ENCODE peak calls at places on chromosome 17, in seven cellular contexts. M, W, P, H, O, S and T are unnamed samples.

GRCh38 chr17:57989011-57989345 is 924 bp upstream of the VEZF1 start:
- DNase-seq in M (peak), W (no peak), P (peak), H (no peak), O (peak), S (peak), T (peak)

GRCh38 chr17:17140590-17140980 is 65.5 kb downstream of the PLD6 start:
- DNase-seq in M (no peak), W (no peak), P (no peak), H (no peak), O (no peak), S (no peak), T (no peak)

GRCh38 chr17:10316986-10317834 is 55.6 kb downstream of the MYH13 start:
- DNase-seq in M (peak), W (peak), P (peak), H (no peak), O (peak), S (peak), T (no peak)

GRCh38 chr17:72471296-72471695 is 350.5 kb downstream of the SOX9 start:
- DNase-seq in M (no peak), W (no peak), P (no peak), H (no peak), O (no peak), S (no peak), T (no peak)

GRCh38 chr17:73613271-73613941 is 30.8 kb downstream of the SDK2 start:
- DNase-seq in M (no peak), W (peak), P (no peak), H (no peak), O (no peak), S (peak), T (no peak)

GRCh38 chr17:9979463-9979995 is 74.5 kb upstream of the RCVRN start:
- DNase-seq in M (no peak), W (no peak), P (no peak), H (no peak), O (no peak), S (no peak), T (no peak)

GRCh38 chr17:8846768-8847211 is 20.7 kb downstream of the PIK3R6 start:
- DNase-seq in M (peak), W (no peak), P (peak), H (no peak), O (peak), S (peak), T (peak)

GRCh38 chr17:38608648-38609047 is 2.9 kb upstream of the SRCIN1 start:
- DNase-seq in M (no peak), W (peak), P (no peak), H (no peak), O (no peak), S (no peak), T (peak)

GRCh38 chr17:46832945-46833839 is 14.7 kb upstream of the WNT3 start:
- DNase-seq in M (no peak), W (no peak), P (peak), H (no peak), O (no peak), S (no peak), T (peak)

DNA sequence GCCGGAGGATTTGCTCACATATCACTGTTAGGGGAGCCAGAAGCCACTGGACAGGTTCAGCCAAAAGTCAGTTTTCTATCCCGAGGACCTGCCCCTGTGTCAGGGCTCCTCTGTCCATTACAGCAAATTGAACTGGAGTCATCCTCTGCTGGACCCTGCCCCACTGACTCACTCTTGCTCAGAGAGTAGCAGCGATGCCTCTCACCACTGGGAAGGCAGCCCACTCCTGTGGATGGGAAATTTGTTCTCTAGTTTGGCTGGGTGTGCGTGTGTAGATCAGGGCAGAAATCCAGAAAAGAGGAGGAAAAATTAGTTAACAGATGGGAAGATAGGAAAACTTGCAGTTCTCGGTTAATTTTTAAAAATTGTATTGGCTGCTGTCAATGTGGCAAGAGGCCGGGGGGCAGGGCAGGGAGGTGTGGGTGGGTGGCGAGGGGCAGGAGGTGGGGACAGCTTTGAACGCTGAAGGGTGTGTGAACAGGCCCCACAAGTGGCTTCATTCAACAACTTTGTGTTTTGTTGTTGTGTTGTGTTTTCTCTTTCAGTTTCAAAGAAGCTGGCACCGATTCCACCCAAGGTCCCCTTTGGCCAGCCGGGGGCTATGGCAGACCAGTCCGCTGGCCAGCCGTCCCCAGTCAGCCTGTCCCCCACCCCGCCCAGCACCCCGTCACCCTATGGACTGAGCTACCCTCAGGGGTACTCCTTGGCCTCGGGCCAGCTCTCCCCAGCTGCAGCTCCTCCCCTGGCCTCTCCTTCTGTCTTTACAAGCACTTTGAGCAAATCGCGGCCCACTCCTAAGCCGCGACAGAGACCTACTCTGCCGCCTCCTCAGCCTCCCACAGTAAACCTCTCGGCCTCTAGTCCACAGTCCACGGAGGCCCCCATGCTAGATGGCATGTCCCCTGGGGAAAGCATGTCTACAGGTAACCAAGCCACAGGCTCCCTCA is 33.6 kb downstream of the ELAC2 start:
- DNase-seq in M (no peak), W (no peak), P (no peak), H (no peak), O (no peak), S (no peak), T (no peak)
- TF ChIP-seq JUND in M (no peak), W (no peak), P (no peak), H (no peak), O (no peak), S (no peak), T (no peak)

GRCh38 chr17:67571478-67571877 is 146.3 kb upstream of the NOL11 start:
- DNase-seq in M (no peak), W (no peak), P (no peak), H (no peak), O (no peak), S (no peak), T (no peak)

GRCh38 chr17:67573987-67574657 is 143.6 kb upstream of the NOL11 start:
- DNase-seq in M (no peak), W (no peak), P (no peak), H (no peak), O (no peak), S (no peak), T (no peak)

GRCh38 chr17:67569873-67570272 is 147.9 kb upstream of the NOL11 start:
- DNase-seq in M (no peak), W (no peak), P (no peak), H (peak), O (no peak), S (no peak), T (no peak)

GRCh38 chr17:67568961-67569360 is 148.8 kb upstream of the NOL11 start:
- DNase-seq in M (no peak), W (no peak), P (no peak), H (no peak), O (no peak), S (no peak), T (no peak)

DNA sequence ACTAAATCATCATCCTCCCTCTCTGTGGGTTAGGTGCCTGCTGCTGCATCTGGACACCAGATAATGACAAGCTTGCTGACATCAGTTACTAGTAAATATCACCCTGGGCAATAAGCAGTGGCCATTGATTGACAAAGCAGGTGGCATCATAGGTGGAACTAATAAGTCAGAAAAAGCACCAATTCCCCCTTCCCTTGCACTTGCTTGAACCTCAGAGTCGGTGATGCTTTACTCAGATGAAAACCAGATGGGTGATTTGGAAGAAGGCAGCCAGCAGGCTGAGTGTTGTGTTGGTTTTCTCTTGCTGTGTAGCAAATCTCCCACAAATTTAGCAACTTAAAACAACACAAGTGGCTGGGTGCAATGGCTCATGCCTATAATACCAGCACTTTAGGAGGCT is 146.9 kb upstream of the NOL11 start:
- DNase-seq in M (no peak), W (no peak), P (no peak), H (no peak), O (no peak), S (no peak), T (no peak)
- TF ChIP-seq JUND in M (no peak), W (no peak), P (no peak), H (no peak), O (no peak), S (no peak), T (no peak)

GRCh38 chr17:66375121-66375520 is 72.7 kb downstream of the PRKCA start:
- DNase-seq in M (no peak), W (no peak), P (no peak), H (no peak), O (no peak), S (no peak), T (no peak)
- TF ChIP-seq JUND in M (no peak), W (no peak), P (no peak), H (no peak), O (no peak), S (no peak), T (no peak)

GRCh38 chr17:30717290-30718098 is 107.0 kb downstream of the CRLF3 start:
- DNase-seq in M (no peak), W (no peak), P (no peak), H (no peak), O (no peak), S (no peak), T (no peak)

GRCh38 chr17:30720013-30720471 is 104.5 kb downstream of the CRLF3 start:
- DNase-seq in M (no peak), W (peak), P (no peak), H (no peak), O (no peak), S (no peak), T (no peak)

GRCh38 chr17:30716461-30717289 is 107.8 kb downstream of the CRLF3 start:
- DNase-seq in M (no peak), W (no peak), P (no peak), H (no peak), O (no peak), S (peak), T (no peak)
- TF ChIP-seq JUND in M (no peak), W (no peak), P (no peak), H (no peak), O (no peak), S (no peak), T (no peak)

GRCh38 chr17:33967608-33968349 is 287.3 kb upstream of the CCL2 start:
- DNase-seq in M (no peak), W (no peak), P (no peak), H (no peak), O (no peak), S (no peak), T (no peak)
- TF ChIP-seq JUND in M (no peak), W (no peak), P (no peak), H (no peak), O (no peak), S (no peak), T (no peak)